ENCODE peak calls at places on chromosomes 11 and 22, in ten cellular contexts. One of them, this sample, is unnamed.

GRCh38 chr11:19849107-19849789 is 136.6 kb downstream of the NAV2 start:
- DNase-seq in foreskin fibroblast: peak; percentile 68
- DNase-seq in cardiac fibroblast: peak; percentile 55
- DNase-seq in OCI-LY7: no peak
- DNase-seq in AG04450: peak; percentile 10
- DNase-seq in A549: no peak
- DNase-seq in brain microvascular endothelial cell: no peak
- DNase-seq in retinal pigment epithelial cell: no peak
- DNase-seq in uterus: no peak
- DNase-seq in IMR-90: peak; percentile 41
- DNase-seq in this sample: peak; percentile 30

GRCh38 chr22:45262931-45263789 is 21.6 kb upstream of the UPK3A start:
- DNase-seq in foreskin fibroblast: no peak
- DNase-seq in cardiac fibroblast: no peak
- DNase-seq in OCI-LY7: peak; percentile 96
- DNase-seq in AG04450: no peak
- DNase-seq in A549: no peak
- DNase-seq in brain microvascular endothelial cell: no peak
- DNase-seq in retinal pigment epithelial cell: no peak
- DNase-seq in uterus: no peak
- DNase-seq in IMR-90: no peak
- DNase-seq in this sample: no peak

GRCh38 chr11:46912526-46913150 is 5.7 kb downstream of the LRP4 start:
- DNase-seq in foreskin fibroblast: no peak
- DNase-seq in cardiac fibroblast: no peak
- DNase-seq in OCI-LY7: no peak
- DNase-seq in AG04450: no peak
- DNase-seq in A549: no peak
- DNase-seq in brain microvascular endothelial cell: no peak
- DNase-seq in retinal pigment epithelial cell: no peak
- DNase-seq in uterus: no peak
- DNase-seq in IMR-90: no peak
- DNase-seq in this sample: no peak

GRCh38 chr11:77113382-77114088 is 10.9 kb downstream of the OMP start:
- DNase-seq in foreskin fibroblast: no peak
- DNase-seq in cardiac fibroblast: peak; percentile 55
- DNase-seq in OCI-LY7: peak; percentile 18
- DNase-seq in AG04450: no peak
- DNase-seq in A549: peak; percentile 82
- DNase-seq in brain microvascular endothelial cell: no peak
- DNase-seq in retinal pigment epithelial cell: no peak
- DNase-seq in uterus: no peak
- DNase-seq in IMR-90: peak; percentile 38
- DNase-seq in this sample: peak; percentile 70

GRCh38 chr22:26800858-26801257 is 143.5 kb downstream of the MIAT start:
- DNase-seq in foreskin fibroblast: no peak
- DNase-seq in cardiac fibroblast: no peak
- DNase-seq in OCI-LY7: no peak
- DNase-seq in AG04450: peak; percentile 24
- DNase-seq in A549: no peak
- DNase-seq in brain microvascular endothelial cell: peak; percentile 25
- DNase-seq in retinal pigment epithelial cell: no peak
- DNase-seq in uterus: no peak
- DNase-seq in IMR-90: peak; percentile 76
- DNase-seq in this sample: peak; percentile 16

GRCh38 chr11:126133902-126134301 is 71.2 kb upstream of the CDON start:
- DNase-seq in foreskin fibroblast: no peak
- DNase-seq in cardiac fibroblast: no peak
- DNase-seq in OCI-LY7: no peak
- DNase-seq in AG04450: no peak
- DNase-seq in A549: no peak
- DNase-seq in brain microvascular endothelial cell: no peak
- DNase-seq in retinal pigment epithelial cell: no peak
- DNase-seq in uterus: no peak
- DNase-seq in IMR-90: no peak
- DNase-seq in this sample: no peak

GRCh38 chr22:19515654-19516377 is 8.4 kb downstream of the CLDN5 start:
- DNase-seq in foreskin fibroblast: no peak
- DNase-seq in cardiac fibroblast: no peak
- DNase-seq in OCI-LY7: no peak
- DNase-seq in AG04450: no peak
- DNase-seq in A549: no peak
- DNase-seq in brain microvascular endothelial cell: no peak
- DNase-seq in retinal pigment epithelial cell: no peak
- DNase-seq in uterus: no peak
- DNase-seq in IMR-90: no peak
- DNase-seq in this sample: no peak

GRCh38 chr11:61042961-61043540 is 59.2 kb upstream of the CD5 start:
- DNase-seq in foreskin fibroblast: no peak
- DNase-seq in cardiac fibroblast: no peak
- DNase-seq in OCI-LY7: no peak
- DNase-seq in AG04450: no peak
- DNase-seq in A549: no peak
- DNase-seq in brain microvascular endothelial cell: no peak
- DNase-seq in retinal pigment epithelial cell: no peak
- DNase-seq in uterus: no peak
- DNase-seq in IMR-90: no peak
- DNase-seq in this sample: no peak

GRCh38 chr22:32880906-32881596 is 79.5 kb downstream of the TIMP3 start:
- DNase-seq in foreskin fibroblast: peak; percentile 26
- DNase-seq in cardiac fibroblast: peak; percentile 93
- DNase-seq in OCI-LY7: no peak
- DNase-seq in AG04450: peak; percentile 30
- DNase-seq in A549: no peak
- DNase-seq in brain microvascular endothelial cell: peak; percentile 72
- DNase-seq in retinal pigment epithelial cell: no peak
- DNase-seq in uterus: peak; percentile 91
- DNase-seq in IMR-90: peak; percentile 73
- DNase-seq in this sample: peak; percentile 90

GRCh38 chr11:120660024-120660565 is 148.5 kb downstream of the GRIK4 start:
- DNase-seq in foreskin fibroblast: peak; percentile 4
- DNase-seq in cardiac fibroblast: peak; percentile 25
- DNase-seq in OCI-LY7: peak; percentile 82
- DNase-seq in AG04450: no peak
- DNase-seq in A549: peak; percentile 44
- DNase-seq in brain microvascular endothelial cell: peak; percentile 16
- DNase-seq in retinal pigment epithelial cell: no peak
- DNase-seq in uterus: no peak
- DNase-seq in IMR-90: peak; percentile 36
- DNase-seq in this sample: peak; percentile 26

GRCh38 chr11:3021125-3021524 is 29.0 kb upstream of the NAP1L4 start:
- DNase-seq in foreskin fibroblast: no peak
- DNase-seq in cardiac fibroblast: peak; percentile 42
- DNase-seq in OCI-LY7: peak; percentile 54
- DNase-seq in AG04450: no peak
- DNase-seq in A549: peak; percentile 60
- DNase-seq in brain microvascular endothelial cell: no peak
- DNase-seq in retinal pigment epithelial cell: peak; percentile 17
- DNase-seq in uterus: no peak
- DNase-seq in IMR-90: peak; percentile 16
- DNase-seq in this sample: peak; percentile 72

GRCh38 chr11:106021181-106021966 is 666 bp downstream of the MSANTD4 start:
- DNase-seq in foreskin fibroblast: peak; percentile 33
- DNase-seq in cardiac fibroblast: peak; percentile 54
- DNase-seq in OCI-LY7: peak; percentile 54
- DNase-seq in AG04450: no peak
- DNase-seq in A549: no peak
- DNase-seq in brain microvascular endothelial cell: no peak
- DNase-seq in retinal pigment epithelial cell: no peak
- DNase-seq in uterus: no peak
- DNase-seq in IMR-90: peak; percentile 56
- DNase-seq in this sample: peak; percentile 50

DNA sequence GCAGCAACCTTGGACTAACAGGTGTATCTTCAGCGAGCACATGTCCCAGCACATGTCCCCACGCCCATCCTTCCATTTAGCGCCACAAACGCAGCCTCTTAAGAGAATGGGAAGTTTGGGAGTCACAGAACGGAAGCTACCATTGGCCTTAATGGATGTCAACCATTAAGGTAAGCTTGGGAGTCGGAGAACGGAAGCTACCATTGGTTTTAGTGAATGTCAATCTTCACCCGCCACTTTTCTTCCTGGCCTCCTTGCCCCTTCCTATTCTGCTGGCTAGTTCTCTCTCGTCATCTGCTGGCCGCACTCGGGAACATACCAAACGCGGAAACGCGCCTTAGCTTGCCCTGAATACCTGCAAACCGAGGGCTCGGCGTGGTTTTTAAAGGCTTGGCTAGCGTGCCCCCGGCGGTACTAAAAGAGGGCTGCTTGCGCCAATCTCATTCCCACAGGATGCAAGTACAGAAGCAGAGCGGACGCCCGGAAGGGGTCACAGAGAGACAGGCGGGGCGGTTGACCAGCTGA is 24.3 kb downstream of the GLYATL1 start:
- DNase-seq in foreskin fibroblast: peak; percentile 22
- DNase-seq in cardiac fibroblast: peak; percentile 54
- DNase-seq in OCI-LY7: no peak
- DNase-seq in AG04450: peak; percentile 27
- DNase-seq in A549: no peak
- DNase-seq in brain microvascular endothelial cell: peak; percentile 22
- DNase-seq in retinal pigment epithelial cell: peak; percentile 39
- DNase-seq in uterus: no peak
- DNase-seq in IMR-90: peak; percentile 59
- DNase-seq in this sample: peak; percentile 61
- TF ChIP-seq CTCF in foreskin fibroblast: no peak
- TF ChIP-seq CTCF in cardiac fibroblast: peak; percentile 48
- TF ChIP-seq CTCF in OCI-LY7: no peak
- TF ChIP-seq CTCF in AG04450: peak; percentile 45
- TF ChIP-seq CTCF in A549: no peak
- TF ChIP-seq CTCF in brain microvascular endothelial cell: peak; percentile 52
- TF ChIP-seq CTCF in retinal pigment epithelial cell: peak; percentile 29
- TF ChIP-seq CTCF in uterus: no peak
- TF ChIP-seq CTCF in IMR-90: peak; percentile 19
- TF ChIP-seq CTCF in this sample: peak; percentile 24

DNA sequence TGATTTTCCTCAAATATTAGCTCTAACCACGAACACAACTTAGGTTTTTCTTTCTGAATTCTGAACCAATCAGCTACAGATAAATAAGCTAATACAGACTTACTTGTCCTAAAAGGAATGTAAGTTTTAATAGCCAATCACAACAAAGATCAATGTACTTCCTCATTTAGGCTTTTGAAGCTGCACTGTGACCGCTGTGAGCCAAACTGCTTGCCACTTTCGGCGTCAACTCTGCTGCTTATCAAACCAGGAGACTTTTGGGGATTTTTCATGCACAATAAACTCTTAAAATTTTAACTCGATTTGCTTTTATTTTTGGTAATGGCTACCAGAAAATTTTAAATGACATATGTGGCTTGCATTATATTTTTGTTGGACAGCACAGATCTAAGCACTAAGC is 92.5 kb downstream of the TMPRSS5 start:
- DNase-seq in foreskin fibroblast: no peak
- DNase-seq in cardiac fibroblast: no peak
- DNase-seq in OCI-LY7: no peak
- DNase-seq in AG04450: no peak
- DNase-seq in A549: no peak
- DNase-seq in brain microvascular endothelial cell: no peak
- DNase-seq in retinal pigment epithelial cell: no peak
- DNase-seq in uterus: no peak
- DNase-seq in IMR-90: no peak
- DNase-seq in this sample: no peak
- H3K4me3 ChIP-seq in foreskin fibroblast: no peak overlapping the region
- H3K4me3 ChIP-seq in cardiac fibroblast: no peak overlapping the region
- H3K4me3 ChIP-seq in OCI-LY7: no peak overlapping the region
- H3K4me3 ChIP-seq in AG04450: no peak overlapping the region
- H3K4me3 ChIP-seq in A549: no peak overlapping the region
- H3K4me3 ChIP-seq in brain microvascular endothelial cell: no peak overlapping the region
- H3K4me3 ChIP-seq in retinal pigment epithelial cell: no peak overlapping the region
- H3K4me3 ChIP-seq in uterus: no peak overlapping the region
- H3K4me3 ChIP-seq in IMR-90: no peak overlapping the region
- H3K4me3 ChIP-seq in this sample: no peak overlapping the region

DNA sequence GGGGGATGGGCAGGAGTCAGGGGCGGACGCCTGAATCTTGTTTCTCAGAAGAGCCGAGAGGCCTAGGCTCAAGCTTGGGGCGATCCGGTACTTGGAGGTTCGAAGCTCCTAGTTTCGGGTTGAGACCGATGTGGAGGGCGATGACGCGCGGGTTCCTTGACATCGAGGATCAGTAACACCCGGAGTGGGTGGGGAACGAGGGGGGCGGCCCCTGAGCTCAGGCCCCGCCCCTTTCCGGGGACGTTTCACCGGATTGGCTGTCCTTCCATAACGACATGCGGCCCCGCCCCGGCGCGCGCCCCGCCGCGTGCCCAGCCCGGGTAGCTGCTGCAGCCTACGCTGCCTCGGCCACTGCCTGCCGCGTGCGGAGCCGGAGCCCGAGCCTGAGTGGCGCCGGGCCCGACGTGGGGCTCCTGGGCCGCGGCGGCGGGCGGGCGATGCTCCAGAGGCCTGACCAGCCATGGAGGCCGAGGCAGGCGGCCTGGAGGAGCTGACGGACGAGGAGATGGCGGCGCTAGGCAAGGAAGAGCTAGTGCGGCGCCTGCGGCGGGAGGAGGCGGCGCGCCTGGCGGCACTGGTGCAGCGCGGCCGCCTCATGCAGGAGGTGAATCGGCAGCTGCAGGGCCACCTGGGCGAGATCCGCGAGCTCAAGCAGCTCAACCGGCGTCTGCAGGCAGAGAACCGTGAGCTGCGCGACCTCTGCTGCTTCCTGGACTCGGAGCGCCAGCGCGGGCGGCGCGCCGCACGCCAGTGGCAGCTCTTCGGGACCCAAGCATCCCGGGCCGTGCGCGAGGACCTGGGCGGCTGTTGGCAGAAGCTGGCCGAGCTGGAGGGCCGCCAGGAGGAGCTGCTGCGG is at the start of gene CCDC85B:
- DNase-seq in foreskin fibroblast: peak; percentile 97
- DNase-seq in cardiac fibroblast: peak; percentile 98
- DNase-seq in OCI-LY7: peak; percentile 97
- DNase-seq in AG04450: peak; percentile 89
- DNase-seq in A549: peak; percentile 94
- DNase-seq in brain microvascular endothelial cell: peak; percentile 94
- DNase-seq in retinal pigment epithelial cell: peak; percentile 68
- DNase-seq in uterus: peak; percentile 99
- DNase-seq in IMR-90: peak; percentile 95
- DNase-seq in this sample: peak; percentile 97
- TF ChIP-seq CTCF in foreskin fibroblast: peak; percentile 9
- TF ChIP-seq CTCF in cardiac fibroblast: no peak
- TF ChIP-seq CTCF in OCI-LY7: peak; percentile 35
- TF ChIP-seq CTCF in AG04450: no peak
- TF ChIP-seq CTCF in A549: peak; percentile 22
- TF ChIP-seq CTCF in brain microvascular endothelial cell: peak; percentile 22
- TF ChIP-seq CTCF in retinal pigment epithelial cell: peak; percentile 17
- TF ChIP-seq CTCF in uterus: no peak
- TF ChIP-seq CTCF in IMR-90: no peak
- TF ChIP-seq CTCF in this sample: no peak

DNA sequence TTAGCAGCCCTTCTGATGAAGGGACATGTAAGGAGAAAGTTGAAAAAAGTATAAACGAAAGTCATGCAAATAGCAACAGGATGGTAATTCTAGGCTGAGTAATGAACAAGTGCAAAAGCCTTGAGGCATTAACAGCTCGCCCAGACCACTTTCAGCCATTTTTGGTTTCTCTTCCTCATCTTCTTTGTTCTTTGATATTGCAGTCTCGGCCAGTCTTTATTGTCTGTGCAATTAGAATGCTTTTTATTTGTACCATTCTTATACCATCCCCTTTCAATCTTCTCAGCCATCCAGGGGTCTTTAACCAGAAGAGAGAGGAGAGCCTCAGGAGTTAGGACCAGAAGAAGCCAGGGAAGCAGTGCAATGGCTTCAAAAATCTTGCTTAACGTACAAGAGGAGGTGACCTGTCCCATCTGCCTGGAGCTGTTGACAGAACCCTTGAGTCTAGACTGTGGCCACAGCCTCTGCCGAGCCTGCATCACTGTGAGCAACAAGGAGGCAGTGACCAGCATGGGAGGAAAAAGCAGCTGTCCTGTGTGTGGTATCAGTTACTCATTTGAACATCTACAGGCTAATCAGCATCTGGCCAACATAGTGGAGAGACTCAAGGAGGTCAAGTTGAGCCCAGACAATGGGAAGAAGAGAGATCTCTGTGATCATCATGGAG is 7.3 kb downstream of the TRIM34 start:
- DNase-seq in foreskin fibroblast: no peak
- DNase-seq in cardiac fibroblast: no peak
- DNase-seq in OCI-LY7: peak; percentile 80
- DNase-seq in AG04450: no peak
- DNase-seq in A549: no peak
- DNase-seq in brain microvascular endothelial cell: no peak
- DNase-seq in retinal pigment epithelial cell: no peak
- DNase-seq in uterus: no peak
- DNase-seq in IMR-90: no peak
- DNase-seq in this sample: no peak
- H3K4me3 ChIP-seq in foreskin fibroblast: no peak overlapping the region
- H3K4me3 ChIP-seq in cardiac fibroblast: no peak overlapping the region
- H3K4me3 ChIP-seq in OCI-LY7: peak overlapping the region; percentile 44
- H3K4me3 ChIP-seq in AG04450: no peak overlapping the region
- H3K4me3 ChIP-seq in A549: no peak overlapping the region
- H3K4me3 ChIP-seq in brain microvascular endothelial cell: no peak overlapping the region
- H3K4me3 ChIP-seq in retinal pigment epithelial cell: no peak overlapping the region
- H3K4me3 ChIP-seq in uterus: no peak overlapping the region
- H3K4me3 ChIP-seq in IMR-90: no peak overlapping the region
- H3K4me3 ChIP-seq in this sample: no peak overlapping the region